ENCODE peak calls at places on chromosomes 2 and 18, in nine cellular contexts. M is body of pancreas; Z is colonic mucosa; N is pancreas; A is K562; L is fibroblast of lung; B is effector memory CD4-positive, alpha-beta T cell; Y is naive thymus-derived CD4-positive, alpha-beta T cell; X is hepatocyte. C is an unnamed sample. For H3K4me1, the result is how much of the 10 kb centered on the place peaks cover.

GRCh38 chr2:25822190-25823117 is 55.8 kb downstream of the ASXL2 start:
- DNase-seq in M (peak), Z (peak), N (peak), A (no peak), L (no peak), B (peak), Y (peak), X (peak), C (no peak)

GRCh38 chr18:33212363-33212762 is 228.2 kb downstream of the CCDC178 start:
- DNase-seq in M (no peak), Z (no peak), N (no peak), A (no peak), L (no peak), B (no peak), Y (no peak), X (no peak), C (no peak)

GRCh38 chr2:28523873-28524272 is 28.0 kb downstream of the PLB1 start:
- DNase-seq in M (no peak), Z (no peak), N (no peak), A (no peak), L (no peak), B (no peak), Y (no peak), X (no peak), C (no peak)

GRCh38 chr2:105385703-105386540 is 12.9 kb downstream of the FHL2 start:
- DNase-seq in M (no peak), Z (peak), N (no peak), A (no peak), L (no peak), B (no peak), Y (no peak), X (no peak), C (no peak)

GRCh38 chr2:37809525-37809924 is 115.6 kb upstream of the RMDN2 start:
- DNase-seq in M (peak), Z (no peak), N (no peak), A (no peak), L (peak), B (no peak), Y (no peak), X (peak), C (no peak)

GRCh38 chr2:144377929-144378328 is 142.0 kb downstream of the ZEB2 start:
- DNase-seq in M (no peak), Z (no peak), N (no peak), A (peak), L (no peak), B (no peak), Y (no peak), X (no peak), C (no peak)

GRCh38 chr2:128585706-128586105 is 267.0 kb upstream of the HS6ST1 start:
- DNase-seq in M (no peak), Z (no peak), N (no peak), A (no peak), L (peak), B (no peak), Y (no peak), X (peak), C (no peak)

GRCh38 chr2:58913082-58913726 is 672.1 kb upstream of the FANCL start:
- DNase-seq in M (no peak), Z (no peak), N (no peak), A (no peak), L (no peak), B (no peak), Y (no peak), X (no peak), C (no peak)

GRCh38 chr18:21897811-21898210 is 157.2 kb downstream of the MIB1 start:
- DNase-seq in M (peak), Z (peak), N (no peak), A (peak), L (peak), B (no peak), Y (no peak), X (peak), C (no peak)

GRCh38 chr2:47336259-47337238 is 66.4 kb upstream of the MSH2 start:
- DNase-seq in M (no peak), Z (peak), N (no peak), A (peak), L (no peak), B (no peak), Y (no peak), X (peak), C (no peak)

GRCh38 chr2:68366083-68366560 is 1.0 kb downstream of the PLEK start:
- DNase-seq in M (no peak), Z (no peak), N (no peak), A (no peak), L (no peak), B (no peak), Y (no peak), X (peak), C (no peak)
- H3K4me1 ChIP-seq in M (under half), Z (under half), N (under half), A (under half), L (under half), B (under half), Y (under half), X (under half), C (under half)

DNA sequence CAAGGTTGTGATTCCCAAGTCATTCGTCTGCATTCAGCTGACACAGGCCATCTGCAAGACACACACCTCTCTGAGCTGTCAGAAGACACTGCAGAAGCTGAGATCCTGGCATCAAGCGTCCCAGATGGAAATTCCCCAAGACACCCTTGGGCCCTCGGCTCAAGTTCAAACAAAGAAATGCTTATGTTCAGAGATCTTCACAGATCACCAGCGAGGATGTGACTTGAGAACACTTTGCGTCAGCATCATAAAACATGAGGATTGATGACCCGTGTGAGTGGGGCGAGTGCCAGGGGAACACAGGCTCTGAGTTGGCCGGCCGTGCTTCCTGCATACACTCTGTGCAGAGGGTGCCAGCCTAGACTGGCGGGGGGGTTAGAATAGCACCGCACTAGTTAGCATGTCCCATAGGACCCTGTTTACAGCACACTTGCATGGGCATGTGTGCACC is 36.8 kb downstream of the KCNIP3 start:
- DNase-seq in M (peak), Z (no peak), N (no peak), A (no peak), L (peak), B (no peak), Y (no peak), X (peak), C (no peak)
- H3K4me3 ChIP-seq in M (no peak), Z (no peak), N (no peak), A (no peak), L (no peak), B (no peak), Y (no peak), X (no peak), C (no peak)

DNA sequence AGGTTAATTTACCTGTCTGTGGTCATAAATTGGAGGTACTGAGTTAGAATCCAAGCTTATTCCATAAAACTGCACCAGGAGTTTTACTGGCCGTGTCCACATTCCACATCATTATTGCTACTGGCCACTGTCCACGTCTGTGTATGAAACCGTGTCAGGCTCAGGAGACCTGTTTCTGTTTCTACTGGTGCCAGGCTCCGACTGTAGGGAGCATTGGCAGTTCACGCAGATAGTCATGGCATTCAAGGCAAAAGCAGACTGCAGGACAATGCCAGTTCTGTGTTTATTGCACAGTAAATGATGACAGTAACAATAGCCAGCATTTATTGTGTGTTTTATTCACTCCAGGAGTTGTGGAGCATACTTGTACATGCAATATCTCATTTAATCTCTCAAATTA is 55.2 kb downstream of the MAP4K4 start:
- DNase-seq in M (no peak), Z (no peak), N (no peak), A (no peak), L (no peak), B (no peak), Y (no peak), X (no peak), C (no peak)
- H3K4me1 ChIP-seq in M (under half), Z (under half), N (under half), A (under half), L (under half), B (under half), Y (under half), X (under half), C (under half)

DNA sequence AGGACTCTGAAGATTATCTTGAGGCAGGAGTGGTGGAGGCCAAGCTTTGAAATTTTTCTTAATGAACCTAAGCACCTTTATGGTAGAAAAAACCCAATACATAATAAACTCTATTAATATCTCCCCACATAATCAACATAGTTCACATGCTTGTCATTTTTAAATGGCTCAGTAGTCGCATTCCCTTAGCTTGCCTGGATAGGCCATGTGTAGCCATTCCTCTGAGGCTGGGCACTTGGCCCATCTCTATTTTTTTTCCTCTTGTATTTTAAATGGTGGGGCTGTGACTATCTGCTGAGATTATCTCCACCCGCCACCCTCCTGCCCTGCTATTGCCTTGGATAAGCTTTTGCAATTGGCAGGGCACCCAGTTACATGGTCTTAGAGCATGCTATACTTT is 143.1 kb downstream of the FHOD3 start:
- DNase-seq in M (no peak), Z (no peak), N (no peak), A (no peak), L (no peak), B (no peak), Y (no peak), X (no peak), C (no peak)
- H3K4me3 ChIP-seq in M (no peak), Z (no peak), N (no peak), A (no peak), L (no peak), B (no peak), Y (no peak), X (no peak), C (no peak)

GRCh38 chr2:190863946-190864345 is 16.7 kb upstream of the GLS start:
- DNase-seq in M (no peak), Z (no peak), N (no peak), A (no peak), L (no peak), B (no peak), Y (no peak), X (peak), C (no peak)

GRCh38 chr2:190860985-190861721 is 19.5 kb upstream of the GLS start:
- DNase-seq in M (no peak), Z (no peak), N (no peak), A (no peak), L (no peak), B (no peak), Y (no peak), X (no peak), C (no peak)

GRCh38 chr2:190864375-190864774 is 16.2 kb upstream of the GLS start:
- DNase-seq in M (no peak), Z (no peak), N (no peak), A (no peak), L (peak), B (no peak), Y (no peak), X (no peak), C (no peak)

GRCh38 chr2:190862591-190862991 is 18.0 kb upstream of the GLS start:
- DNase-seq in M (no peak), Z (no peak), N (no peak), A (no peak), L (no peak), B (no peak), Y (no peak), X (no peak), C (no peak)

GRCh38 chr2:190862067-190862466 is 18.6 kb upstream of the GLS start:
- DNase-seq in M (no peak), Z (no peak), N (no peak), A (no peak), L (no peak), B (no peak), Y (no peak), X (no peak), C (no peak)
- H3K4me1 ChIP-seq in M (under half), Z (under half), N (under half), A (under half), L (under half), B (under half), Y (under half), X (under half), C (under half)

DNA sequence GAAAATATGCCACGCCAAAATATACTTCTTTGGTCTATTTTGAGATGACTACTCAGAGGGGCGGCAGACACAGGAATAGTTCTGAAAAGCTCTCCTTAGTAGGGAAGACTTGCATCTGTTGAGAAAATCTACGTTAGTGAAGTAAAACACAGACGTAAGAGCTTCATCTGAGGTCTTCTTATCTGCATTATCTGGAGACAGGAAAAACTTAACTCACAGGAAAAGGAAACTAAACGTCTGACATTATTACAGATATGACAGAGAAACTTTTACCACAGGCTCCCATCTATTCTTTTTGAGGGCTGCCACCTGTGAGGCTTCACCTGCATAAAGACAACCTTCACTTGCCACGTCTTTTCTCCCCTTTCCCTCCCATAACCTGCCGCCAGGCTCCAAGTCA is 1295.7 kb downstream of the LRP1B start:
- DNase-seq in M (no peak), Z (no peak), N (no peak), A (no peak), L (no peak), B (no peak), Y (no peak), X (no peak), C (no peak)
- H3K4me3 ChIP-seq in M (no peak), Z (no peak), N (no peak), A (no peak), L (no peak), B (no peak), Y (no peak), X (no peak), C (no peak)

C was measured in gastrocnemius medialis.